ENCODE peak calls at places on chromosomes 13 and 19, in eight cellular contexts. One of them, this sample, is unnamed.

GRCh38 chr19:28292822-28293500 is 920.0 kb downstream of the UQCRFS1 start:
- DNase-seq in endodermal cell: peak
- DNase-seq in stimulated activated CD4-positive, alpha-beta T cell treated with anti-CD3 and anti-CD28 coated beads, Interleukin-15, amount 100 ng/mL, for 24 hours: no peak
- DNase-seq in activated T-helper 1 cell treated with anti-CD3 and anti-CD28 coated beads, Interleukin-2, amount 50 U/mL, for 16 hours: no peak
- DNase-seq in HT-29: no peak
- DNase-seq in GM12865: no peak
- DNase-seq in skeletal muscle cell: no peak
- DNase-seq in AG09319: no peak
- DNase-seq in this sample: no peak

GRCh38 chr19:11382898-11383705 is 1.0 kb downstream of the EPOR start:
- DNase-seq in endodermal cell: peak
- DNase-seq in stimulated activated CD4-positive, alpha-beta T cell treated with anti-CD3 and anti-CD28 coated beads, Interleukin-15, amount 100 ng/mL, for 24 hours: peak
- DNase-seq in activated T-helper 1 cell treated with anti-CD3 and anti-CD28 coated beads, Interleukin-2, amount 50 U/mL, for 16 hours: no peak
- DNase-seq in HT-29: no peak
- DNase-seq in GM12865: peak
- DNase-seq in skeletal muscle cell: no peak
- DNase-seq in AG09319: no peak
- DNase-seq in this sample: no peak

GRCh38 chr19:3120611-3121231 is 15.1 kb upstream of the GNA15 start:
- DNase-seq in endodermal cell: no peak
- DNase-seq in stimulated activated CD4-positive, alpha-beta T cell treated with anti-CD3 and anti-CD28 coated beads, Interleukin-15, amount 100 ng/mL, for 24 hours: no peak
- DNase-seq in activated T-helper 1 cell treated with anti-CD3 and anti-CD28 coated beads, Interleukin-2, amount 50 U/mL, for 16 hours: no peak
- DNase-seq in HT-29: no peak
- DNase-seq in GM12865: no peak
- DNase-seq in skeletal muscle cell: no peak
- DNase-seq in AG09319: no peak
- DNase-seq in this sample: no peak

GRCh38 chr19:3700242-3701032 is at the start of gene PIP5K1C:
- DNase-seq in endodermal cell: peak
- DNase-seq in stimulated activated CD4-positive, alpha-beta T cell treated with anti-CD3 and anti-CD28 coated beads, Interleukin-15, amount 100 ng/mL, for 24 hours: peak
- DNase-seq in activated T-helper 1 cell treated with anti-CD3 and anti-CD28 coated beads, Interleukin-2, amount 50 U/mL, for 16 hours: peak
- DNase-seq in HT-29: peak
- DNase-seq in GM12865: peak
- DNase-seq in skeletal muscle cell: peak
- DNase-seq in AG09319: peak
- DNase-seq in this sample: peak

GRCh38 chr19:5915782-5916165 is 1.7 kb downstream of the CAPS start:
- DNase-seq in endodermal cell: no peak
- DNase-seq in stimulated activated CD4-positive, alpha-beta T cell treated with anti-CD3 and anti-CD28 coated beads, Interleukin-15, amount 100 ng/mL, for 24 hours: no peak
- DNase-seq in activated T-helper 1 cell treated with anti-CD3 and anti-CD28 coated beads, Interleukin-2, amount 50 U/mL, for 16 hours: no peak
- DNase-seq in HT-29: no peak
- DNase-seq in GM12865: no peak
- DNase-seq in skeletal muscle cell: no peak
- DNase-seq in AG09319: no peak
- DNase-seq in this sample: no peak

GRCh38 chr13:102870677-102871415 is 25.0 kb downstream of the ERCC5 start:
- DNase-seq in endodermal cell: peak
- DNase-seq in stimulated activated CD4-positive, alpha-beta T cell treated with anti-CD3 and anti-CD28 coated beads, Interleukin-15, amount 100 ng/mL, for 24 hours: peak
- DNase-seq in activated T-helper 1 cell treated with anti-CD3 and anti-CD28 coated beads, Interleukin-2, amount 50 U/mL, for 16 hours: peak
- DNase-seq in HT-29: peak
- DNase-seq in GM12865: peak
- DNase-seq in skeletal muscle cell: no peak
- DNase-seq in AG09319: no peak
- DNase-seq in this sample: peak

GRCh38 chr19:14073925-14074838 is 1.6 kb downstream of the MISP3 start:
- DNase-seq in endodermal cell: no peak
- DNase-seq in stimulated activated CD4-positive, alpha-beta T cell treated with anti-CD3 and anti-CD28 coated beads, Interleukin-15, amount 100 ng/mL, for 24 hours: peak
- DNase-seq in activated T-helper 1 cell treated with anti-CD3 and anti-CD28 coated beads, Interleukin-2, amount 50 U/mL, for 16 hours: no peak
- DNase-seq in HT-29: peak
- DNase-seq in GM12865: no peak
- DNase-seq in skeletal muscle cell: no peak
- DNase-seq in AG09319: no peak
- DNase-seq in this sample: no peak

GRCh38 chr13:41955605-41956004 is 5.3 kb downstream of the VWA8 start:
- DNase-seq in endodermal cell: no peak
- DNase-seq in stimulated activated CD4-positive, alpha-beta T cell treated with anti-CD3 and anti-CD28 coated beads, Interleukin-15, amount 100 ng/mL, for 24 hours: no peak
- DNase-seq in activated T-helper 1 cell treated with anti-CD3 and anti-CD28 coated beads, Interleukin-2, amount 50 U/mL, for 16 hours: no peak
- DNase-seq in HT-29: no peak
- DNase-seq in GM12865: no peak
- DNase-seq in skeletal muscle cell: no peak
- DNase-seq in AG09319: no peak
- DNase-seq in this sample: no peak

GRCh38 chr19:5040544-5041167 is 71.7 kb downstream of the KDM4B start:
- DNase-seq in endodermal cell: no peak
- DNase-seq in stimulated activated CD4-positive, alpha-beta T cell treated with anti-CD3 and anti-CD28 coated beads, Interleukin-15, amount 100 ng/mL, for 24 hours: no peak
- DNase-seq in activated T-helper 1 cell treated with anti-CD3 and anti-CD28 coated beads, Interleukin-2, amount 50 U/mL, for 16 hours: no peak
- DNase-seq in HT-29: no peak
- DNase-seq in GM12865: no peak
- DNase-seq in skeletal muscle cell: no peak
- DNase-seq in AG09319: no peak
- DNase-seq in this sample: no peak

GRCh38 chr19:3976495-3977241 is 5.8 kb upstream of the DAPK3 start:
- DNase-seq in endodermal cell: peak
- DNase-seq in stimulated activated CD4-positive, alpha-beta T cell treated with anti-CD3 and anti-CD28 coated beads, Interleukin-15, amount 100 ng/mL, for 24 hours: peak
- DNase-seq in activated T-helper 1 cell treated with anti-CD3 and anti-CD28 coated beads, Interleukin-2, amount 50 U/mL, for 16 hours: no peak
- DNase-seq in HT-29: no peak
- DNase-seq in GM12865: no peak
- DNase-seq in skeletal muscle cell: no peak
- DNase-seq in AG09319: no peak
- DNase-seq in this sample: no peak

GRCh38 chr13:67353891-67354459 is 123.8 kb upstream of the PCDH9 start:
- DNase-seq in endodermal cell: no peak
- DNase-seq in stimulated activated CD4-positive, alpha-beta T cell treated with anti-CD3 and anti-CD28 coated beads, Interleukin-15, amount 100 ng/mL, for 24 hours: no peak
- DNase-seq in activated T-helper 1 cell treated with anti-CD3 and anti-CD28 coated beads, Interleukin-2, amount 50 U/mL, for 16 hours: no peak
- DNase-seq in HT-29: no peak
- DNase-seq in GM12865: no peak
- DNase-seq in skeletal muscle cell: peak
- DNase-seq in AG09319: no peak
- DNase-seq in this sample: no peak

GRCh38 chr13:75993823-75994222 is 357.7 kb downstream of the LMO7 start:
- DNase-seq in endodermal cell: no peak
- DNase-seq in stimulated activated CD4-positive, alpha-beta T cell treated with anti-CD3 and anti-CD28 coated beads, Interleukin-15, amount 100 ng/mL, for 24 hours: no peak
- DNase-seq in activated T-helper 1 cell treated with anti-CD3 and anti-CD28 coated beads, Interleukin-2, amount 50 U/mL, for 16 hours: no peak
- DNase-seq in HT-29: no peak
- DNase-seq in GM12865: no peak
- DNase-seq in skeletal muscle cell: no peak
- DNase-seq in AG09319: no peak
- DNase-seq in this sample: no peak

GRCh38 chr13:20291675-20292074 is 59.6 kb upstream of the GJB6 start:
- DNase-seq in endodermal cell: no peak
- DNase-seq in stimulated activated CD4-positive, alpha-beta T cell treated with anti-CD3 and anti-CD28 coated beads, Interleukin-15, amount 100 ng/mL, for 24 hours: no peak
- DNase-seq in activated T-helper 1 cell treated with anti-CD3 and anti-CD28 coated beads, Interleukin-2, amount 50 U/mL, for 16 hours: no peak
- DNase-seq in HT-29: no peak
- DNase-seq in GM12865: no peak
- DNase-seq in skeletal muscle cell: no peak
- DNase-seq in AG09319: no peak
- DNase-seq in this sample: no peak

GRCh38 chr19:13629687-13630357 is 123.5 kb upstream of the CACNA1A start:
- DNase-seq in endodermal cell: no peak
- DNase-seq in stimulated activated CD4-positive, alpha-beta T cell treated with anti-CD3 and anti-CD28 coated beads, Interleukin-15, amount 100 ng/mL, for 24 hours: peak
- DNase-seq in activated T-helper 1 cell treated with anti-CD3 and anti-CD28 coated beads, Interleukin-2, amount 50 U/mL, for 16 hours: no peak
- DNase-seq in HT-29: no peak
- DNase-seq in GM12865: no peak
- DNase-seq in skeletal muscle cell: peak
- DNase-seq in AG09319: no peak
- DNase-seq in this sample: no peak

GRCh38 chr19:8831832-8832131 is 322 bp downstream of the ZNF558 start:
- DNase-seq in endodermal cell: no peak
- DNase-seq in stimulated activated CD4-positive, alpha-beta T cell treated with anti-CD3 and anti-CD28 coated beads, Interleukin-15, amount 100 ng/mL, for 24 hours: no peak
- DNase-seq in activated T-helper 1 cell treated with anti-CD3 and anti-CD28 coated beads, Interleukin-2, amount 50 U/mL, for 16 hours: no peak
- DNase-seq in HT-29: no peak
- DNase-seq in GM12865: no peak
- DNase-seq in skeletal muscle cell: no peak
- DNase-seq in AG09319: no peak
- DNase-seq in this sample: no peak

GRCh38 chr19:3665681-3666544 is 34.4 kb downstream of the PIP5K1C start:
- DNase-seq in endodermal cell: peak
- DNase-seq in stimulated activated CD4-positive, alpha-beta T cell treated with anti-CD3 and anti-CD28 coated beads, Interleukin-15, amount 100 ng/mL, for 24 hours: peak
- DNase-seq in activated T-helper 1 cell treated with anti-CD3 and anti-CD28 coated beads, Interleukin-2, amount 50 U/mL, for 16 hours: peak
- DNase-seq in HT-29: peak
- DNase-seq in GM12865: peak
- DNase-seq in skeletal muscle cell: no peak
- DNase-seq in AG09319: no peak
- DNase-seq in this sample: peak

GRCh38 chr13:112513761-112514160 is 74.2 kb downstream of the TUBGCP3 start:
- DNase-seq in endodermal cell: no peak
- DNase-seq in stimulated activated CD4-positive, alpha-beta T cell treated with anti-CD3 and anti-CD28 coated beads, Interleukin-15, amount 100 ng/mL, for 24 hours: no peak
- DNase-seq in activated T-helper 1 cell treated with anti-CD3 and anti-CD28 coated beads, Interleukin-2, amount 50 U/mL, for 16 hours: no peak
- DNase-seq in HT-29: no peak
- DNase-seq in GM12865: no peak
- DNase-seq in skeletal muscle cell: no peak
- DNase-seq in AG09319: no peak
- DNase-seq in this sample: no peak

GRCh38 chr13:110034031-110034430 is 247.6 kb upstream of the IRS2 start:
- DNase-seq in endodermal cell: no peak
- DNase-seq in stimulated activated CD4-positive, alpha-beta T cell treated with anti-CD3 and anti-CD28 coated beads, Interleukin-15, amount 100 ng/mL, for 24 hours: no peak
- DNase-seq in activated T-helper 1 cell treated with anti-CD3 and anti-CD28 coated beads, Interleukin-2, amount 50 U/mL, for 16 hours: no peak
- DNase-seq in HT-29: no peak
- DNase-seq in GM12865: no peak
- DNase-seq in skeletal muscle cell: no peak
- DNase-seq in AG09319: no peak
- DNase-seq in this sample: no peak

GRCh38 chr13:74026753-74027152 is 107.5 kb downstream of the KLF12 start:
- DNase-seq in endodermal cell: peak
- DNase-seq in stimulated activated CD4-positive, alpha-beta T cell treated with anti-CD3 and anti-CD28 coated beads, Interleukin-15, amount 100 ng/mL, for 24 hours: peak
- DNase-seq in activated T-helper 1 cell treated with anti-CD3 and anti-CD28 coated beads, Interleukin-2, amount 50 U/mL, for 16 hours: peak
- DNase-seq in HT-29: no peak
- DNase-seq in GM12865: peak
- DNase-seq in skeletal muscle cell: no peak
- DNase-seq in AG09319: no peak
- DNase-seq in this sample: peak

GRCh38 chr19:19081642-19082151 is 17.9 kb downstream of the SLC25A42 start:
- DNase-seq in endodermal cell: no peak
- DNase-seq in stimulated activated CD4-positive, alpha-beta T cell treated with anti-CD3 and anti-CD28 coated beads, Interleukin-15, amount 100 ng/mL, for 24 hours: no peak
- DNase-seq in activated T-helper 1 cell treated with anti-CD3 and anti-CD28 coated beads, Interleukin-2, amount 50 U/mL, for 16 hours: no peak
- DNase-seq in HT-29: no peak
- DNase-seq in GM12865: no peak
- DNase-seq in skeletal muscle cell: no peak
- DNase-seq in AG09319: no peak
- DNase-seq in this sample: no peak

GRCh38 chr13:51619614-51620013 is 35.4 kb downstream of the WDFY2 start:
- DNase-seq in endodermal cell: no peak
- DNase-seq in stimulated activated CD4-positive, alpha-beta T cell treated with anti-CD3 and anti-CD28 coated beads, Interleukin-15, amount 100 ng/mL, for 24 hours: peak
- DNase-seq in activated T-helper 1 cell treated with anti-CD3 and anti-CD28 coated beads, Interleukin-2, amount 50 U/mL, for 16 hours: no peak
- DNase-seq in HT-29: no peak
- DNase-seq in GM12865: peak
- DNase-seq in skeletal muscle cell: peak
- DNase-seq in AG09319: peak
- DNase-seq in this sample: no peak

GRCh38 chr13:59680429-59681024 is 483.2 kb downstream of the DIAPH3 start:
- DNase-seq in endodermal cell: no peak
- DNase-seq in stimulated activated CD4-positive, alpha-beta T cell treated with anti-CD3 and anti-CD28 coated beads, Interleukin-15, amount 100 ng/mL, for 24 hours: no peak
- DNase-seq in activated T-helper 1 cell treated with anti-CD3 and anti-CD28 coated beads, Interleukin-2, amount 50 U/mL, for 16 hours: no peak
- DNase-seq in HT-29: peak
- DNase-seq in GM12865: peak
- DNase-seq in skeletal muscle cell: no peak
- DNase-seq in AG09319: no peak
- DNase-seq in this sample: peak

GRCh38 chr13:62702502-62702901 is 1286.9 kb upstream of the PCDH20 start:
- DNase-seq in endodermal cell: no peak
- DNase-seq in stimulated activated CD4-positive, alpha-beta T cell treated with anti-CD3 and anti-CD28 coated beads, Interleukin-15, amount 100 ng/mL, for 24 hours: no peak
- DNase-seq in activated T-helper 1 cell treated with anti-CD3 and anti-CD28 coated beads, Interleukin-2, amount 50 U/mL, for 16 hours: no peak
- DNase-seq in HT-29: no peak
- DNase-seq in GM12865: no peak
- DNase-seq in skeletal muscle cell: no peak
- DNase-seq in AG09319: no peak
- DNase-seq in this sample: no peak